ENCODE peak calls at places on chromosomes 6 and 20, in six cellular contexts. I, S, H, J, L and C are unnamed samples. For H3K4me1 and H3K36me3, the result is how much of the 10 kb centered on the place peaks cover.

GRCh38 chr6:72819609-72820008 is 197.7 kb downstream of the KCNQ5 start:
- DNase-seq in H (no peak), J (no peak), I (no peak), S (no peak), L (no peak), C (no peak)

GRCh38 chr20:9918360-9918759 is 79.5 kb upstream of the PAK5 start:
- DNase-seq in H (no peak), J (no peak), I (no peak), L (no peak), S (no peak), C (no peak)

GRCh38 chr6:83960704-83961103 is 72.9 kb upstream of the MRAP2 start:
- DNase-seq in J (no peak), I (no peak), L (no peak), S (no peak), H (no peak), C (no peak)

GRCh38 chr20:10635476-10636208 is 38.2 kb downstream of the JAG1 start:
- DNase-seq in I (no peak), S (no peak), J (no peak), L (no peak), H (no peak), C (no peak)

GRCh38 chr20:56778765-56779195 is 149.7 kb downstream of the TFAP2C start:
- DNase-seq in I (no peak), L (no peak), H (no peak), S (peak), J (peak), C (no peak)

GRCh38 chr6:18262812-18263560 is 1.3 kb downstream of the DEK start:
- DNase-seq in J (no peak), S (peak), H (no peak), L (peak), I (peak), C (no peak)

GRCh38 chr20:53829086-53829703 is 235.6 kb upstream of the ZNF217 start:
- DNase-seq in I (peak), S (peak), H (no peak), J (peak), L (no peak), C (no peak)

GRCh38 chr6:48834706-48835105 is 628.3 kb downstream of the MMUT start:
- DNase-seq in H (no peak), J (no peak), I (no peak), S (no peak), L (no peak), C (no peak)

GRCh38 chr6:162029873-162030576 is 697.5 kb downstream of the PRKN start:
- DNase-seq in L (no peak), S (no peak), H (no peak), I (no peak), J (no peak), C (no peak)

GRCh38 chr6:28977351-28978136 is 27.6 kb downstream of the ZNF311 start:
- DNase-seq in S (peak), H (no peak), I (no peak), J (no peak), L (no peak), C (no peak)

GRCh38 chr6:147675281-147675680 is 166.8 kb downstream of the SAMD5 start:
- DNase-seq in L (no peak), J (no peak), S (no peak), H (no peak), I (no peak), C (no peak)

GRCh38 chr20:41960166-41960565 is 342.0 kb upstream of the CHD6 start:
- DNase-seq in I (no peak), L (no peak), J (no peak), S (no peak), H (no peak), C (no peak)

GRCh38 chr20:46810442-46811327 is 84.0 kb upstream of the EYA2 start:
- DNase-seq in H (no peak), I (no peak), S (no peak), J (no peak), L (peak), C (no peak)

GRCh38 chr6:1110164-1110563 is 201.7 kb upstream of the FOXQ1 start:
- DNase-seq in L (no peak), J (no peak), I (no peak), H (no peak), S (no peak), C (no peak)

GRCh38 chr6:80637312-80637711 is 530.8 kb downstream of the BCKDHB start:
- DNase-seq in S (peak), J (no peak), H (no peak), I (no peak), L (no peak), C (no peak)

GRCh38 chr6:161066511-161066910 is 74.9 kb downstream of the MAP3K4 start:
- DNase-seq in I (no peak), S (no peak), H (no peak), J (no peak), L (no peak), C (no peak)

GRCh38 chr6:88301888-88302768 is 136.0 kb upstream of the CNR1 start:
- DNase-seq in L (no peak), I (no peak), H (no peak), S (no peak), J (no peak), C (no peak)

GRCh38 chr6:149567846-149568585 is 1.8 kb downstream of the GINM1 start:
- DNase-seq in S (peak), J (no peak), I (peak), H (no peak), L (no peak), C (no peak)

GRCh38 chr20:25574411-25574810 is 10.9 kb downstream of the NINL start:
- DNase-seq in J (no peak), L (no peak), H (no peak), S (peak), I (no peak), C (no peak)

GRCh38 chr20:16691381-16691780 is 38.4 kb upstream of the SNRPB2 start:
- DNase-seq in I (no peak), L (no peak), H (no peak), J (no peak), S (no peak), C (no peak)

GRCh38 chr20:33084722-33085121 is 5.3 kb downstream of the BPIFB4 start:
- DNase-seq in I (no peak), H (no peak), S (no peak), L (no peak), J (no peak), C (no peak)

GRCh38 chr6:1296542-1296941 is 15.4 kb upstream of the FOXQ1 start:
- DNase-seq in L (no peak), H (no peak), S (peak), J (no peak), I (no peak), C (no peak)

GRCh38 chr6:13012977-13013680 is 296.6 kb downstream of the PHACTR1 start:
- DNase-seq in S (peak), H (peak), I (no peak), J (peak), L (no peak), C (peak)

GRCh38 chr6:35096129-35096852 is 44.8 kb downstream of the TCP11 start:
- DNase-seq in L (peak), H (no peak), I (no peak), S (peak), J (no peak), C (no peak)

GRCh38 chr6:11921017-11921438 is 91.1 kb upstream of the HIVEP1 start:
- DNase-seq in H (peak), I (no peak), S (peak), L (peak), J (no peak), C (no peak)

GRCh38 chr6:7954477-7955200 is 44.1 kb upstream of the TXNDC5 start:
- DNase-seq in I (no peak), J (no peak), H (no peak), L (no peak), S (peak), C (no peak)

GRCh38 chr6:163099621-163100171 is 314.8 kb upstream of the QKI start:
- DNase-seq in S (no peak), I (no peak), J (no peak), L (no peak), H (no peak), C (no peak)

GRCh38 chr6:148464319-148465010 is 121.8 kb downstream of the SASH1 start:
- DNase-seq in S (peak), I (peak), H (peak), L (peak), J (peak), C (no peak)

GRCh38 chr20:41654884-41655283 is 36.7 kb upstream of the CHD6 start:
- DNase-seq in H (no peak), S (peak), I (no peak), L (no peak), J (no peak), C (no peak)

GRCh38 chr6:166228425-166228824 is 60.8 kb upstream of the TBXT start:
- DNase-seq in J (no peak), L (no peak), H (no peak), S (no peak), I (no peak), C (no peak)
- H3K4me1 ChIP-seq in J (under half), L (under half), H (under half), S (under half), I (under half), C (under half)

DNA sequence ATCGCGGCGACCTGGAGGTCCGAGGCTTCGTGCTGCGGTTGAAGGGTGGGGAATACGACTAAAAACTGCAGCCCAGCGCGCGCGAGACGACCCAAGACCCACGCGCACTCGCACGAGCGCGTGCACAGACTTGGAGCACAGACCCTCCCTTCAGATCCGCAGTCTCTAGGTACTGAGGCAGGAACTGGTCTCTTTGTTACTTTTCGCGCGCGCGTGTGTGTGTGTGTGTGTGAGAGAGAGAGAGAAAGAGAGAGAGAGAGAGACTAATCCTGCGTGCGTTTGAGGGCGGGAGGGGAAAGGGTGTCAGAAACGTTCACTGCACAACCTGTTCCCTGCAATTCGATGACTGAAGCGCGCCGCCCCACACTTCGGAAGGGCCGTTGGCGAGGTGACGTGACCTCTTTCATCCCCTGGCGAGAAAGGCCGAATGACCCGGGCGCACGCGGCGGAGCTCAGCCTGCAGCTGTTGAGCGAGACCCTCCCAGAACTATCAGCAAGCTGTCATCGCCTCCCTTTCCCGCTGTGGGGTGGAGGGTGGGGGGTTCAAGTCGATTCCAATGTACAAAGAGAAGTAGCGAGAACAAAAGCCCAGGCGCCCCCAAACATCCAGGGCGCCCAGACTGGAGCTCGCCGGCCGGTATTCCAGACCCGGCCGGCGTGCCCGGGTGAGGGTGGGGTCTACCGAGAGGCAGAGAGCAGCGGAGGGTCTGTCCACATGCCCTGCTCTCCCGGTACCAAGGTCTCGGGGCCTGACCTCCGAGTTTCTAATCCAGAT is 1.5 kb upstream of the TUBB2B start:
- DNase-seq in J (no peak), I (no peak), S (peak), H (no peak), L (no peak), C (peak)
- H3K27ac ChIP-seq in J (no peak), I (no peak), S (no peak), H (no peak), L (no peak), C (no peak)

DNA sequence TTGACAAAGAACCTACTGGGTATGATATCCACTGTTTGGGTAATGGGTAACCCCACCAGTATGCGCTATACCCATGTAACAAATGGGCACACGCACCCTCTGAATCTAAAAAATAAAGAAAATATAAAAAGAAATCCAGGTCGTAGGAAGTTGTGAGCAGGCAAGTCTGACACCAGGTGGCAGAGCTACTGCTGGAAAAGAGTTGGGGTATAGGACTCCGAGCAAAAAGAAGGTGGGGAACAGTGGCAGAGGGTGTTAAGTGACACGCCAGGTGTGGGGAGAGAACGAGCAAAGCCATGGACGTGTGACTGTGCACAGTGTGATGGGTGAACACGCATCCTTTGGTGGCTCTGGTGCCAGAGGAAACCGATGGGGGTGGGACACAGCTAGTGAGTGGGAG is 46.7 kb downstream of the NOX3 start:
- DNase-seq in H (no peak), I (no peak), S (no peak), L (no peak), J (no peak), C (no peak)
- H3K36me3 ChIP-seq in H (under half), I (under half), S (under half), L (under half), J (under half), C (under half)

DNA sequence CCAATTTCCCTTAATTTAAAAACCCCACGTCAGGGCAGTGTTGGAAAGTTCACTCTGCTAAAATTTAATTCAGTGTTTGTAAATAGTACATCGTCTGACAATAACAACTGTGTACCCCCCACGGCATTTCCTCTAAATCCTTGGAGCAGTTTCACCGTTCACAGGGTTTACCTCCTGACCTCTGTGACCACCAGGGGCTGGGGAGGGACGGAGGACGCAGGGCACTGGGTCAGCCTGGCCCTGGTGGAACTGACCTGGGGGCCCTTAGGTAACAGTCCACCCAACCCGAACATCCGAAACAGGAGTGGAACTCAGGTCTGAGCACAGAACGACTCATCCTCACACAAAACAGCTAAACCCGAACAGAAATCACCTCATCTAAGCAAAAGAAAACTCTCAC is 2.1 kb downstream of the ZBTB46 start:
- DNase-seq in I (no peak), S (no peak), L (no peak), J (no peak), H (no peak), C (no peak)
- H3K4me1 ChIP-seq in I (under half), S (under half), L (under half), J (under half), H (half or more), C (under half)

DNA sequence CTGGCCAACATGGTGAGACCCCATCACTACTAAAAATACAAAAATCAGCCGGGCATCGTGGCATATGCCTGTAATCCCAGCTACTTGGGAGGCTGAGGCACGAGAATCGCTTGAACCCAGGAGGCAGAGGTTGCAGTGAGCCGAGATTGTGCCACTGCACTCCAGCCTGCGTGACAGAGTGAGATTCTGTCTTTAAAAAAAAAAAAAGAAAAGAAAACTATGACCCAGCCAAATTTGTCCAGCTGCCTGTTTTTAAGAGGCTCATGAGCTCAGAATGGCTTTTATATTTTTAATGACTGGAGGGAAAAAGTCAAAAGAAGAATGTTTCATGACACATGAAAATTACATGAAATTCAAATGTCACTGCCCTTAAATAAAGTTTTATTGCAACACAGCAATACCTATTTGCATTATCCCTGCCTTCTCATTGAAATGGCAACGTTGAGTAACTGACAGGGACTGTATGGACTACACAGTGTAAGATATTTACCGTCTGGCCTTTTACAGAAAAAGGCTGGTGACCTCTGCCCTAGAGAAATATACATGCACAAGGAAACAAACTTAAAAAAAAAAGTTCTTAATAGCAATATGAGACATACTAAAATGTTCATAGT is 11.3 kb downstream of the SENP6 start:
- DNase-seq in H (no peak), S (peak), I (no peak), J (no peak), L (no peak), C (no peak)
- H3K27ac ChIP-seq in H (no peak), S (no peak), I (no peak), J (peak), L (peak), C (no peak)

DNA sequence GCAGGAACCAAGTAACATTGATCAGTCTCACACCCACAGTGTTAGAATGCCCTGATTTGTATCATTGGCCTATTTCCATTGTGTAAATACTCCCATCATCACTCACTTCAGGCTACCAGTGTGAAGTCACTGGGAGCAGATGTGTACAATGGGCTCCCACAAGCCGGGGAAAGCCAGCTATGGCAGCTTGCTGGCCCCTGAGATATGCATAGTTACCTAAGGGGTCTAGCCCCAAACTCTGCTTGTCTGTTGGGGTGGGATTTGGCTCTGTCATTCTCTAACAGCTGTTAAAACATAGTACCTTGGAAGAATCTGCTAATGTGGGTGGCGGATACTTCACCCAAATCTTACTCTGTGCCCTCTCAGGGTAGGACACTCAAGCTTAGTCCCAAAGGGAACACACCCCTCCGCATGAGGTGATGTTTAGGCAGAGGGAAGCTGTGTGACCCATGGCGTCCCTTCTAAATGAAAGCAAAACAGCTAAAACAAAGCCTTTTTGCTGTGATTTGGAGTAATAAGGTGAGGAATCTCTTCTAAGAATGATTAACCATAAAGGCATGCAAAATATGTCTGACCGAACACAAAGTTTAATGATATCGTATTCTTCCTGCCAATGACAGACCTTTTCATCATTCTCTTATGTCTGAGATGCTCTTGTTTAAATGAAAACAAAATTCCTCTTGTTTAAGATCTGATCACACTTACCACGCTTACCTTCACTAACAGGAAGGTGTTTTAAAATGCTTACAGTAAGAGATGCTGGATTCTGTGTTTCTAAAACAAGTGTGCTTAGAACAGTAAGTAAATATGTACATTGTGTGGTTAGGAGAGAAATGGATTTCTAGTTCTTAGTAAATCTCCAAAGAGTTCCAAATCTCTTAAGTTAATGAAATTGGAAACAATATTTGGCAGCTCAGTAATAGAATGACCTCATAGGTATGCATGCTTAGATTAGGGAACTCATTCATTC is 46.0 kb upstream of the PXDC1 start:
- DNase-seq in J (no peak), H (no peak), S (peak), L (no peak), I (no peak), C (no peak)
- H3K36me3 ChIP-seq in J (under half), H (under half), S (under half), L (under half), I (under half), C (under half)

GRCh38 chr6:15250440-15251168 is 4.7 kb downstream of the JARID2 start:
- DNase-seq in J (no peak), H (no peak), L (no peak), S (no peak), I (no peak), C (no peak)
- H3K4me1 ChIP-seq in J (under half), H (half or more), L (under half), S (under half), I (half or more), C (half or more)